ENCODE peak calls at places on chromosomes 2 and 18, in four cellular contexts. N, U, Y and M are unnamed samples.
A peak's percentile ranks its signal among the peaks of the same experiment; 100 is the strongest.

GRCh38 chr2:64338910-64339500 is 115.0 kb upstream of the LGALSL start:
- DNase-seq in N (no peak), U (no peak), Y (no peak), M (no peak)

GRCh38 chr18:35672897-35673296 is 91.4 kb downstream of the GALNT1 start:
- DNase-seq in N (no peak), U (no peak), Y (no peak), M (peak; percentile 77)

GRCh38 chr2:144288428-144288827 is 231.5 kb downstream of the ZEB2 start:
- DNase-seq in N (no peak), U (no peak), Y (no peak), M (peak; percentile 51)

GRCh38 chr2:109527846-109528705 is 85.7 kb downstream of the SEPTIN10 start:
- DNase-seq in N (no peak), U (no peak), Y (no peak), M (no peak)

GRCh38 chr18:49757513-49758262 is 55.6 kb downstream of the ACAA2 start:
- DNase-seq in N (no peak), U (peak; percentile 87), Y (no peak), M (no peak)

GRCh38 chr2:226183033-226183432 is 616.6 kb downstream of the IRS1 start:
- DNase-seq in N (no peak), U (no peak), Y (no peak), M (no peak)

GRCh38 chr18:10239138-10239537 is 215.3 kb upstream of the APCDD1 start:
- DNase-seq in N (peak; percentile 16), U (no peak), Y (no peak), M (peak; percentile 20)

GRCh38 chr2:121211251-121211650 is 73.8 kb downstream of the TFCP2L1 start:
- DNase-seq in N (no peak), U (no peak), Y (no peak), M (no peak)

GRCh38 chr2:19577668-19578067 is 219.2 kb upstream of the OSR1 start:
- DNase-seq in N (no peak), U (no peak), Y (no peak), M (peak; percentile 62)

GRCh38 chr2:2874805-2875204 is 502.8 kb downstream of the EIPR1 start:
- DNase-seq in N (no peak), U (no peak), Y (no peak), M (no peak)

GRCh38 chr2:112493858-112494648 is 12.1 kb downstream of the TTL start:
- DNase-seq in N (peak; percentile 28), U (peak; percentile 47), Y (no peak), M (peak; percentile 71)

GRCh38 chr2:234533631-234534030 is 36.8 kb upstream of the ARL4C start:
- DNase-seq in N (no peak), U (no peak), Y (no peak), M (no peak)

GRCh38 chr2:103161456-103162289 is 399.8 kb downstream of the TMEM182 start:
- DNase-seq in N (peak; percentile 28), U (peak; percentile 52), Y (no peak), M (peak; percentile 30)

GRCh38 chr18:51211552-51211951 is 14.1 kb upstream of the MEX3C start:
- DNase-seq in N (peak; percentile 83), U (no peak), Y (peak; percentile 63), M (peak; percentile 59)

GRCh38 chr2:63819256-63819655 is 22.4 kb upstream of the UGP2 start:
- DNase-seq in N (no peak), U (no peak), Y (no peak), M (no peak)

GRCh38 chr2:99900589-99900988 is 241.8 kb downstream of the AFF3 start:
- DNase-seq in N (no peak), U (no peak), Y (no peak), M (no peak)

GRCh38 chr2:185921048-185921756 is 182.6 kb downstream of the FSIP2 start:
- DNase-seq in N (no peak), U (no peak), Y (no peak), M (no peak)

GRCh38 chr2:69969991-69970390 is 8.6 kb upstream of the ASPRV1 start:
- DNase-seq in N (no peak), U (no peak), Y (no peak), M (no peak)

GRCh38 chr2:34401186-34401585 is 802.1 kb upstream of the FAM98A start:
- DNase-seq in N (no peak), U (no peak), Y (no peak), M (no peak)

GRCh38 chr2:160730296-160730995 is 236.8 kb upstream of the RBMS1 start:
- DNase-seq in N (no peak), U (no peak), Y (no peak), M (no peak)

GRCh38 chr2:12932192-12932591 is 215.5 kb downstream of the TRIB2 start:
- DNase-seq in N (no peak), U (no peak), Y (no peak), M (no peak)

GRCh38 chr2:86800856-86801567 is 10.3 kb upstream of the CD8A start:
- DNase-seq in N (no peak), U (no peak), Y (no peak), M (no peak)

GRCh38 chr2:50143822-50144575 is 887.9 kb downstream of the NRXN1 start:
- DNase-seq in N (peak; percentile 33), U (no peak), Y (peak; percentile 24), M (no peak)

GRCh38 chr18:79393626-79394401 is 1.9 kb upstream of the NFATC1 start:
- DNase-seq in N (peak; percentile 94), U (peak; percentile 79), Y (no peak), M (peak; percentile 74)

GRCh38 chr18:62979172-62979571 is 263.8 kb downstream of the PHLPP1 start:
- DNase-seq in N (no peak), U (no peak), Y (no peak), M (peak; percentile 96)

GRCh38 chr2:143652692-143653091 is 523.5 kb downstream of the ARHGAP15 start:
- DNase-seq in N (no peak), U (no peak), Y (no peak), M (no peak)

GRCh38 chr18:26301681-26302080 is 75.4 kb downstream of the TAF4B start:
- DNase-seq in N (no peak), U (no peak), Y (no peak), M (no peak)

GRCh38 chr18:573385-573784 is 6.8 kb upstream of the CETN1 start:
- DNase-seq in N (no peak), U (no peak), Y (no peak), M (no peak)

GRCh38 chr18:48947583-48947982 is 3.2 kb downstream of the SMAD7 start:
- DNase-seq in N (peak; percentile 40), U (no peak), Y (no peak), M (no peak)

GRCh38 chr2:29064746-29065478 is 9.4 kb downstream of the PCARE start:
- DNase-seq in N (no peak), U (no peak), Y (no peak), M (no peak)

GRCh38 chr18:24293254-24293653 is 104.4 kb downstream of the OSBPL1A start:
- DNase-seq in N (no peak), U (no peak), Y (no peak), M (no peak)

GRCh38 chr2:197183355-197183754 is 127.2 kb downstream of the ANKRD44 start:
- DNase-seq in N (no peak), U (no peak), Y (no peak), M (peak; percentile 49)

GRCh38 chr18:56532176-56532840 is 106.1 kb downstream of the TXNL1 start:
- DNase-seq in N (no peak), U (no peak), Y (peak; percentile 71), M (peak; percentile 56)

GRCh38 chr2:152349416-152349815 is 14.4 kb downstream of the FMNL2 start:
- DNase-seq in N (no peak), U (no peak), Y (no peak), M (no peak)

GRCh38 chr2:30862054-30862651 is 54.9 kb upstream of the CAPN13 start:
- DNase-seq in N (peak; percentile 20), U (peak; percentile 45), Y (no peak), M (peak; percentile 73)

GRCh38 chr18:36492604-36493329 is 195.3 kb downstream of the FHOD3 start:
- DNase-seq in N (no peak), U (no peak), Y (no peak), M (no peak)

GRCh38 chr2:133787207-133787606 is 218.9 kb upstream of the NCKAP5 start:
- DNase-seq in N (no peak), U (no peak), Y (no peak), M (peak; percentile 77)

DNA sequence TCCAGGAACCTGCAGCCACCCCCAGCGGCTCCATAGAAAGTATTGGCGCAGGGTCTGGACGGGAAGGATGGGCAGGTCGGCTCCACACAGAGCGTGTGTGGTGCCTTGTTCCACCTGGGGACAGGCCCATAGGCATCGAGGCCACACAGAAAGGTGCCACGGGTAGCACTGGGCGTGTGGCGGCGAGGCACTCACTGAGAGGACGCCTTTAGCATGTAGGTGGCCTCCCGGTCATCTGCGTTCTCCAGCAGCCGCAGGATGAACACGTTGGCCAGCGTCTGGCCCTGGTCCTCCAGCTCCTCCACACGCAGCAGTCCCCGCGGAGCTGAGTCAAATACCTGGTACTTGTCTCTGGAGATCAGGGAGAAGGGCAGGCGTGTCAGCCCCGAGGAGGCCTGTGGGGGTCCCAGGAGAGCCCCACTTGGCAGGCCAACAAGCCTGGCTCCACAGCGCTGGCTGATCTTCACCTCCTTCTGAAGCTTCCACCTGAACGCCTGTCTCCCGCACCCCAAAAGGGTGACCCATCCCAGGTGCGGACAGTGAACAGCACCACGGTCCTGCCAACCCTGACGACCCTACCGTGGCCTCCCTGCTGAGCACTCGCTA is 13.2 kb downstream of the SNORC start:
- DNase-seq in N (no peak), U (no peak), Y (no peak), M (no peak)
- TF ChIP-seq FOS in N (no peak), U (no peak), Y (no peak), M (no peak)

GRCh38 chr2:135532581-135532980 is 1.3 kb downstream of the R3HDM1 start:
- DNase-seq in N (peak; percentile 5), U (no peak), Y (no peak), M (no peak)

GRCh38 chr2:135530313-135531230 is at the start of gene ZRANB3:
- DNase-seq in N (peak; percentile 98), U (peak; percentile 73), Y (peak; percentile 98), M (peak; percentile 98)

GRCh38 chr2:135525786-135526185 is 5.2 kb downstream of the ZRANB3 start:
- DNase-seq in N (no peak), U (no peak), Y (peak; percentile 12), M (no peak)

GRCh38 chr2:135528006-135528405 is 3.0 kb downstream of the ZRANB3 start:
- DNase-seq in N (no peak), U (no peak), Y (no peak), M (no peak)

GRCh38 chr2:135531231-135532197 is at the start of gene R3HDM1:
- DNase-seq in N (peak; percentile 100), U (peak; percentile 97), Y (peak; percentile 100), M (peak; percentile 100)
- TF ChIP-seq POLR2A in N (peak; percentile 75), U (peak; percentile 78), Y (peak; percentile 76), M (no peak)

GRCh38 chr2:48589170-48589767 is 28.4 kb upstream of the GTF2A1L start:
- DNase-seq in N (peak; percentile 72), U (peak; percentile 22), Y (no peak), M (peak; percentile 59)
- TF ChIP-seq FOS in N (no peak), U (no peak), Y (no peak), M (no peak)

DNA sequence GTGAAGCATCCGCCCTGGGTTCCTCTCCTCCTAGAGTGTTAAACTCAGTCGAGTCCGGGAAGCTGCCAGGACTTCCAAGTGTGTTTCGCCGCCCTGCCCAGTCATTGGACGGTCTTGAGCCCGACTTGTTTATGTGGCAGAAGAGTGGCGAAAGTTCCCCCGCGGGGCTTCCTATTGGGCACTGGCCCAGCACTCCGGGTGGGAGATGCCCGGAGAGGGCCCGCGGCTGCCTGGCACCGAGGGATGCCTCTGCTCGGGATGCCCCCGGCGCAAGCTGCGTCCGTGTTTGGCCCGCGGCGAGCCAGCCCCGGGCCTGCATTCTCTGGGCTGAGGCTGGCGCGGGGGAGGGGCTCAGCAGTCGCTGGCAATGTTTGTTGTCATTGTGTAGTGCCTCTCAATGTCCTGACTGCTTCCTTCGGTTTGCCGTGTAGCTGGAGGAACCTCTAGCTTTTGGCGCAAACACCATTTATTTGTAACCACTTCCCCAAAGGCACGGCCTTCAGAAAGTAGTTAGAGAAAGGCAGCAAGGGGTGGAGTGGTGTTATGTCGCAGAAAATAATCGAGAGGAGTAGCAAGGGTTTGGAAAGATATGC is 1.2 kb downstream of the CYBRD1 start:
- DNase-seq in N (peak; percentile 87), U (peak; percentile 65), Y (no peak), M (peak; percentile 76)
- TF ChIP-seq POLR2A in N (peak; percentile 65), U (peak; percentile 25), Y (no peak), M (no peak)